ENCODE peak calls at places on chromosomes 1 and 21, in ten cellular contexts. C, Q, J, F, A, N, H, P, U and Z are unnamed samples.
A peak's percentile ranks its signal among the peaks of the same experiment; 100 is the strongest.

GRCh38 chr1:151364996-151365395 is 7.5 kb downstream of the SELENBP1 start:
- DNase-seq in A (no peak), N (no peak), C (no peak), J (no peak), F (no peak), P (no peak), Q (no peak), U (no peak), H (no peak), Z (no peak)

GRCh38 chr1:38962113-38962512 is 20.5 kb upstream of the RHBDL2 start:
- DNase-seq in C (no peak), F (no peak), A (no peak), U (no peak), P (no peak), Q (no peak), H (no peak), N (peak; percentile 83), J (peak; percentile 69), Z (no peak)

GRCh38 chr1:38603907-38604306 is 255.7 kb downstream of the RRAGC start:
- DNase-seq in Q (no peak), U (no peak), C (no peak), N (no peak), F (no peak), A (no peak), J (no peak), P (no peak), H (no peak), Z (no peak)

GRCh38 chr1:229203991-229204632 is 66.8 kb upstream of the RAB4A start:
- DNase-seq in J (no peak), F (no peak), N (no peak), P (no peak), C (no peak), H (no peak), A (no peak), U (no peak), Q (no peak), Z (no peak)

GRCh38 chr1:239719642-239720258 is 333.4 kb downstream of the CHRM3 start:
- DNase-seq in H (no peak), P (no peak), A (peak; percentile 70), U (no peak), J (no peak), Q (no peak), N (no peak), C (no peak), F (no peak), Z (no peak)

GRCh38 chr1:14220324-14220723 is 378.2 kb upstream of the KAZN start:
- DNase-seq in U (no peak), P (no peak), C (no peak), Q (no peak), A (no peak), J (no peak), H (no peak), F (no peak), N (no peak), Z (no peak)

GRCh38 chr1:46064708-46065107 is 67.7 kb downstream of the PIK3R3 start:
- DNase-seq in Q (no peak), U (no peak), N (no peak), J (no peak), H (no peak), A (no peak), F (no peak), C (no peak), P (no peak), Z (no peak)

GRCh38 chr1:31670583-31670944 is 25.9 kb upstream of the PEF1 start:
- DNase-seq in N (no peak), C (no peak), J (no peak), P (no peak), U (no peak), F (no peak), A (no peak), H (no peak), Q (no peak), Z (no peak)

GRCh38 chr1:7247683-7248401 is 462.6 kb downstream of the CAMTA1 start:
- DNase-seq in J (no peak), Q (no peak), F (no peak), A (peak; percentile 11), C (no peak), U (no peak), N (no peak), H (peak; percentile 58), P (no peak), Z (no peak)

GRCh38 chr1:197998110-197998509 is 80.9 kb downstream of the LHX9 start:
- DNase-seq in P (no peak), N (no peak), U (no peak), A (no peak), Q (no peak), H (no peak), J (no peak), F (no peak), C (no peak), Z (no peak)

GRCh38 chr1:186662752-186663151 is 17.5 kb downstream of the PTGS2 start:
- DNase-seq in A (no peak), H (no peak), P (no peak), N (peak; percentile 59), U (no peak), F (no peak), C (peak; percentile 55), J (peak; percentile 36), Q (no peak), Z (no peak)

GRCh38 chr1:157377216-157377821 is 175.0 kb downstream of the FCRL5 start:
- DNase-seq in P (no peak), H (no peak), U (no peak), Q (no peak), J (no peak), A (no peak), F (no peak), C (no peak), N (peak; percentile 25), Z (no peak)

GRCh38 chr1:68962711-68963110 is 465.8 kb upstream of the DEPDC1 start:
- DNase-seq in H (no peak), C (no peak), N (no peak), F (no peak), U (no peak), P (no peak), J (no peak), Q (no peak), A (no peak), Z (no peak)

GRCh38 chr1:202280595-202280994 is 61.1 kb downstream of the UBE2T start:
- DNase-seq in H (no peak), F (no peak), J (no peak), P (no peak), N (no peak), U (no peak), C (no peak), Q (no peak), A (no peak), Z (no peak)

GRCh38 chr1:207027221-207027777 is 5.3 kb downstream of the C1orf116 start:
- DNase-seq in P (no peak), H (no peak), Q (no peak), N (peak; percentile 60), C (peak; percentile 96), F (no peak), U (no peak), J (no peak), A (no peak), Z (no peak)

DNA sequence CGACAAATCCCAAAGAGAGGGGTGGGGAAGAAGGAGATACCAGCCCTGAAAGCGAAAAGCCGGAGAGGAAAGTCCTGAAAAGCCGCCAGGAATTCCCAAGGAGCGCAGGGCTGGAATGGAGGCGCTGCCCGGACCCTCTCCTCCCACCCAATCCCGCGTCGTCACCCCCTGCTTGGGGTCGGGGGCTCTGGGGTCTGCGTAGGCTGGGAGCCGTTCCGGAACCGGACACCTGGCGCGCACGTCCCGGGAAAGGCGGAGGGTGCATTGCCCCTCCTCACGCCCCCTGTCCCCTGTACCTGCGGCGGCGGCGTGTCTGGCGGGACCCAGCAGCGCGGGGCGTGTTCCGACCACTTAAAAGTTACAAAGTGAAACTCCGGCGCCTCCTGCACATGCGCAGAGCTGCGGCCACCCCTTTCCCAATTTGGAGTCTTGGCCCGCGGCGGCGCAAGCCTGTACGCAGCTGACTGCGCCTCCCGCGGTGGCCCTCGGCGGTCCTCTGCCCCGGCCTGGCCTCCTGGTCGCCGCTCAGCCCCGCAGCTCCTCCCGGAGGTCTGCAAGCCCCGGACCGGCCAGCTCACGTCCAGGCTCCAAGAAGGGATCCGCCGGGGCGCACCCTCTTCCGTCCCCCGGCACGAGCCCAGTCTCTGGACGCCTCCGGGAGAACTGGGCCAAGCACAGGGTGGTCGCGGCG is at the start of gene TMEM63A:
- DNase-seq in C (peak; percentile 97), P (peak; percentile 94), Q (peak; percentile 54), J (no peak), A (peak; percentile 95), F (peak; percentile 97), U (peak; percentile 94), H (no peak), N (peak; percentile 78), Z (peak; percentile 52)
- TF ChIP-seq CTCF in C (peak; percentile 50), P (no peak), Q (peak; percentile 42), J (peak; percentile 55), A (no peak), F (peak; percentile 22), U (peak; percentile 15), H (no peak), N (peak; percentile 58), Z (peak; percentile 19)

GRCh38 chr1:92790081-92790480 is 5.2 kb upstream of the EVI5 start:
- DNase-seq in H (no peak), A (no peak), P (no peak), C (no peak), N (no peak), J (no peak), U (no peak), Q (no peak), F (no peak), Z (no peak)
- TF ChIP-seq CTCF in H (no peak), A (no peak), P (no peak), C (no peak), N (no peak), J (no peak), U (no peak), Q (no peak), F (no peak), Z (no peak)

GRCh38 chr21:29022141-29022540 is 2.3 kb upstream of the USP16 start:
- DNase-seq in J (no peak), P (no peak), U (no peak), Q (no peak), A (no peak), F (no peak), N (no peak), C (no peak), H (no peak), Z (no peak)

GRCh38 chr21:29029524-29029923 is 5.1 kb downstream of the USP16 start:
- DNase-seq in Q (no peak), U (no peak), A (no peak), J (no peak), C (no peak), H (no peak), F (no peak), N (no peak), P (no peak), Z (no peak)

GRCh38 chr21:29025328-29025713 is 853 bp downstream of the USP16 start:
- DNase-seq in H (no peak), Q (no peak), C (peak; percentile 17), A (no peak), P (no peak), U (no peak), F (no peak), N (peak; percentile 38), J (no peak), Z (no peak)

GRCh38 chr21:29024474-29025327 is at the start of gene USP16:
- DNase-seq in A (peak; percentile 96), H (peak; percentile 98), U (peak; percentile 96), Q (peak; percentile 71), J (peak; percentile 98), P (peak; percentile 98), C (peak; percentile 99), F (peak; percentile 92), N (peak; percentile 100), Z (peak; percentile 99)
- TF ChIP-seq CTCF in A (no peak), H (no peak), U (no peak), Q (peak; percentile 31), J (peak; percentile 18), P (no peak), C (no peak), F (no peak), N (peak; percentile 42), Z (peak; percentile 33)

GRCh38 chr21:34080693-34081092 is 7.3 kb downstream of the MRPS6 start:
- DNase-seq in J (no peak), U (no peak), H (no peak), C (no peak), F (no peak), Q (no peak), P (no peak), A (no peak), N (no peak), Z (no peak)
- TF ChIP-seq CTCF in J (no peak), U (no peak), H (no peak), C (no peak), F (no peak), Q (no peak), P (no peak), A (no peak), N (no peak), Z (no peak)